ENCODE peak calls at places on chromosomes 11 and 22, in five cellular contexts. N, W, G, E and D are unnamed samples.

GRCh38 chr22:48717076-48717810 is 1110.4 kb downstream of the BRD1 start:
- DNase-seq in N (no peak), W (no peak), G (no peak), E (peak; percentile 72), D (no peak)

GRCh38 chr22:42511401-42511891 is 8.2 kb downstream of the RRP7A start:
- DNase-seq in N (no peak), W (no peak), G (no peak), E (no peak), D (no peak)

GRCh38 chr22:41620646-41621098 is at the start of gene DESI1:
- DNase-seq in N (no peak), W (no peak), G (no peak), E (peak; percentile 99), D (no peak)

GRCh38 chr11:66617148-66617814 is 851 bp downstream of the RBM14 start:
- DNase-seq in N (no peak), W (no peak), G (peak; percentile 35), E (peak; percentile 95), D (no peak)

GRCh38 chr11:83865636-83866461 is 579.7 kb upstream of the CCDC90B start:
- DNase-seq in N (peak; percentile 82), W (no peak), G (no peak), E (no peak), D (no peak)

GRCh38 chr11:67278939-67279588 is 10.0 kb upstream of the ANKRD13D start:
- DNase-seq in N (no peak), W (no peak), G (no peak), E (peak; percentile 77), D (no peak)

GRCh38 chr22:39241632-39242388 is 3.0 kb downstream of the PDGFB start:
- DNase-seq in N (no peak), W (peak; percentile 48), G (peak; percentile 18), E (no peak), D (no peak)

GRCh38 chr11:16120008-16120407 is 236.3 kb downstream of the SOX6 start:
- DNase-seq in N (no peak), W (no peak), G (no peak), E (no peak), D (no peak)

GRCh38 chr22:17912942-17913704 is 111.2 kb downstream of the MICAL3 start:
- DNase-seq in N (no peak), W (no peak), G (no peak), E (no peak), D (no peak)

GRCh38 chr22:32839776-32840571 is 38.5 kb downstream of the TIMP3 start:
- DNase-seq in N (peak; percentile 29), W (no peak), G (no peak), E (no peak), D (no peak)

GRCh38 chr11:60766547-60766946 is 9.9 kb downstream of the MS4A15 start:
- DNase-seq in N (no peak), W (no peak), G (no peak), E (peak; percentile 14), D (no peak)

GRCh38 chr11:6693342-6694228 is 10.4 kb upstream of the MRPL17 start:
- DNase-seq in N (peak; percentile 97), W (peak; percentile 24), G (peak; percentile 63), E (no peak), D (peak; percentile 64)

GRCh38 chr11:94201004-94201465 is 72.4 kb downstream of the PANX1 start:
- DNase-seq in N (peak; percentile 54), W (no peak), G (no peak), E (no peak), D (no peak)

GRCh38 chr11:34317038-34317360 is 40.8 kb downstream of the ABTB2 start:
- DNase-seq in N (no peak), W (no peak), G (no peak), E (no peak), D (no peak)